ENCODE peak calls at places on chromosomes 2 and 18, in six cellular contexts. L is GM12878; O is activated CD8-positive, alpha-beta T cell treated with anti-CD3 and anti-CD28 coated beads for 36 hours; Q is epithelial cell of esophagus; H is thoracic aorta; X is NB4. R is an unnamed sample.

GRCh38 chr2:64819774-64820688 is 166.3 kb upstream of the SERTAD2 start:
- DNase-seq in O (peak), Q (no peak), L (peak), H (no peak), X (peak), R (peak)

GRCh38 chr2:239375278-239376061 is 25.4 kb downstream of the HDAC4 start:
- DNase-seq in Q (no peak), X (peak), L (no peak), O (no peak), H (no peak), R (peak)

GRCh38 chr18:2657788-2658458 is 2.4 kb downstream of the SMCHD1 start:
- DNase-seq in O (no peak), X (peak), L (no peak), H (no peak), Q (peak), R (no peak)

GRCh38 chr2:67414867-67415266 is 17.7 kb downstream of the ETAA1 start:
- DNase-seq in L (no peak), X (no peak), O (no peak), H (no peak), Q (no peak), R (no peak)

GRCh38 chr18:7566587-7567486 is at the start of gene PTPRM:
- DNase-seq in H (peak), X (peak), L (no peak), Q (peak), O (peak), R (peak)

GRCh38 chr2:10753876-10754275 is 32.4 kb downstream of the ATP6V1C2 start:
- DNase-seq in X (no peak), Q (no peak), L (no peak), H (no peak), O (no peak), R (no peak)

GRCh38 chr18:48569139-48569914 is 30.5 kb downstream of the CTIF start:
- DNase-seq in Q (no peak), X (no peak), H (no peak), O (no peak), L (no peak), R (no peak)

GRCh38 chr2:234989183-234989701 is 37.4 kb downstream of the SH3BP4 start:
- DNase-seq in Q (peak), O (no peak), L (no peak), X (no peak), H (peak), R (no peak)

GRCh38 chr2:206296128-206296527 is 21.7 kb downstream of the ZDBF2 start:
- DNase-seq in Q (peak), X (no peak), O (no peak), H (no peak), L (no peak), R (no peak)

GRCh38 chr2:649461-650342 is 27.5 kb downstream of the TMEM18 start:
- DNase-seq in Q (no peak), L (no peak), H (no peak), X (no peak), O (no peak), R (no peak)

GRCh38 chr2:1625281-1626001 is 118.9 kb downstream of the PXDN start:
- DNase-seq in L (no peak), H (no peak), Q (peak), O (no peak), X (no peak), R (no peak)

GRCh38 chr18:74316257-74317180 is 880 bp downstream of the C18orf63 start:
- DNase-seq in O (no peak), H (no peak), X (no peak), Q (peak), L (no peak), R (no peak)

GRCh38 chr2:127422631-127423475 is 4.6 kb downstream of the PROC start:
- DNase-seq in L (no peak), Q (no peak), O (peak), X (peak), H (no peak), R (no peak)

GRCh38 chr2:127424598-127425379 is 6.6 kb downstream of the PROC start:
- DNase-seq in H (no peak), L (no peak), O (no peak), Q (no peak), X (no peak), R (no peak)

GRCh38 chr2:127423476-127423840 is 5.2 kb downstream of the PROC start:
- DNase-seq in L (no peak), Q (peak), H (no peak), X (peak), O (no peak), R (no peak)

GRCh38 chr2:127421871-127422618 is 3.8 kb downstream of the PROC start:
- DNase-seq in X (no peak), L (no peak), Q (no peak), O (no peak), H (no peak), R (no peak)

GRCh38 chr2:127423880-127424279 is 5.7 kb downstream of the PROC start:
- DNase-seq in H (no peak), L (no peak), X (peak), Q (no peak), O (no peak), R (no peak)
- TF ChIP-seq CTCF in H (no peak), L (no peak), X (no peak), Q (no peak), O (no peak), R (no peak)

GRCh38 chr18:55280515-55280914 is 307.5 kb downstream of the TCF4 start:
- DNase-seq in X (no peak), O (no peak), Q (no peak), L (no peak), H (no peak), R (no peak)

GRCh38 chr18:55272510-55273243 is 313.4 kb upstream of the CCDC68 start:
- DNase-seq in Q (no peak), X (no peak), O (no peak), L (no peak), H (no peak), R (no peak)

GRCh38 chr18:55269632-55270031 is 310.4 kb upstream of the CCDC68 start:
- DNase-seq in L (no peak), O (no peak), Q (peak), H (no peak), X (no peak), R (no peak)

GRCh38 chr18:55275042-55275897 is 312.7 kb downstream of the TCF4 start:
- DNase-seq in L (no peak), O (no peak), H (peak), Q (peak), X (peak), R (no peak)
- TF ChIP-seq CTCF in L (peak), O (peak), H (no peak), Q (peak), X (no peak), R (no peak)

DNA sequence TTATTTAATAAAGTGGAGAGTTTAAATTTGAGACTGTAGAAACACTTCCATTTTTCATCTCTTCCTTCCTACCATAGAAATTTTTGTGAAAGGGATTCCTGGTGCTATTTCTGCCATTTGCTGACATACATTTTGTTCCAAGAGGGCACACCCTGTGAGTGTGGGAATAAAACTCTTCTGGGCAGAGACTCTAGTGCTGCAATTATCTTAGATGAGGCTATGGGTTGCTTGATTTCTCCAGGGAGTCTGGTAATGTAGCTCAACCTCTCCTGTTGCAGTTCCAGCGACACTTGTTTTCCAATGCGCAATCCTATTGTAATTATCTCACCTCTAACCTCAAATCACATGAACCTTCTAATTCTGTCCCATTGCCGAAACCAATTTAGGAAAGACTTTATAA is 60.1 kb upstream of the ZSWIM2 start:
- DNase-seq in X (no peak), H (no peak), Q (no peak), L (no peak), O (no peak), R (no peak)
- TF ChIP-seq CTCF in X (no peak), H (no peak), Q (no peak), L (no peak), O (no peak), R (no peak)

GRCh38 chr2:121993682-121994081 is 238.2 kb downstream of the TSN start:
- DNase-seq in X (no peak), L (no peak), O (no peak), Q (no peak), H (no peak), R (no peak)
- TF ChIP-seq CTCF in X (no peak), L (peak), O (no peak), Q (no peak), H (no peak), R (no peak)

GRCh38 chr2:36663314-36663713 is 33.2 kb upstream of the VIT start:
- DNase-seq in X (no peak), O (no peak), Q (no peak), L (no peak), H (no peak), R (no peak)
- TF ChIP-seq CTCF in X (no peak), O (no peak), Q (no peak), L (no peak), H (no peak), R (no peak)